ENCODE peak calls at places on chromosomes 4 and X, in eight cellular contexts. One of them, this sample, is unnamed.

GRCh38 chr4:41321216-41321945 is 64.7 kb downstream of the UCHL1 start:
- DNase-seq in fibroblast of mammary gland: no peak
- DNase-seq in cardiac fibroblast: no peak
- DNase-seq in AG09319: no peak
- DNase-seq in NB4: no peak
- DNase-seq in AG04450: no peak
- DNase-seq in PC-3: no peak
- DNase-seq in fibroblast of lung: no peak
- DNase-seq in this sample: no peak

GRCh38 chr4:81470456-81471327 is 1.0 kb downstream of the RASGEF1B start:
- DNase-seq in fibroblast of mammary gland: no peak
- DNase-seq in cardiac fibroblast: peak; percentile 61
- DNase-seq in AG09319: no peak
- DNase-seq in NB4: peak; percentile 7
- DNase-seq in AG04450: no peak
- DNase-seq in PC-3: peak; percentile 19
- DNase-seq in fibroblast of lung: no peak
- DNase-seq in this sample: no peak

GRCh38 chr4:82954212-82954611 is 53.7 kb downstream of the THAP9 start:
- DNase-seq in fibroblast of mammary gland: no peak
- DNase-seq in cardiac fibroblast: no peak
- DNase-seq in AG09319: no peak
- DNase-seq in NB4: no peak
- DNase-seq in AG04450: no peak
- DNase-seq in PC-3: no peak
- DNase-seq in fibroblast of lung: no peak
- DNase-seq in this sample: no peak

GRCh38 chr4:104728380-104729122 is 233.9 kb upstream of the CXXC4 start:
- DNase-seq in fibroblast of mammary gland: peak; percentile 95
- DNase-seq in cardiac fibroblast: peak; percentile 45
- DNase-seq in AG09319: no peak
- DNase-seq in NB4: no peak
- DNase-seq in AG04450: peak; percentile 47
- DNase-seq in PC-3: peak; percentile 94
- DNase-seq in fibroblast of lung: peak; percentile 89
- DNase-seq in this sample: no peak

GRCh38 chr4:10593130-10593529 is 91.4 kb downstream of the CLNK start:
- DNase-seq in fibroblast of mammary gland: no peak
- DNase-seq in cardiac fibroblast: no peak
- DNase-seq in AG09319: no peak
- DNase-seq in NB4: no peak
- DNase-seq in AG04450: no peak
- DNase-seq in PC-3: peak; percentile 5
- DNase-seq in fibroblast of lung: no peak
- DNase-seq in this sample: no peak

GRCh38 chrX:132837971-132838370 is 120.5 kb downstream of the HS6ST2 start:
- DNase-seq in fibroblast of mammary gland: peak; percentile 2
- DNase-seq in cardiac fibroblast: no peak
- DNase-seq in AG09319: no peak
- DNase-seq in NB4: no peak
- DNase-seq in AG04450: no peak
- DNase-seq in PC-3: no peak
- DNase-seq in fibroblast of lung: no peak
- DNase-seq in this sample: no peak

GRCh38 chr4:138410266-138410665 is 168.1 kb upstream of the SLC7A11 start:
- DNase-seq in fibroblast of mammary gland: no peak
- DNase-seq in cardiac fibroblast: no peak
- DNase-seq in AG09319: no peak
- DNase-seq in NB4: no peak
- DNase-seq in AG04450: no peak
- DNase-seq in PC-3: no peak
- DNase-seq in fibroblast of lung: no peak
- DNase-seq in this sample: peak; percentile 12

GRCh38 chrX:261858-262390 is 19.3 kb upstream of the PLCXD1 start:
- DNase-seq in fibroblast of mammary gland: no peak
- DNase-seq in cardiac fibroblast: peak; percentile 26
- DNase-seq in AG09319: no peak
- DNase-seq in NB4: no peak
- DNase-seq in AG04450: no peak
- DNase-seq in PC-3: no peak
- DNase-seq in fibroblast of lung: no peak
- DNase-seq in this sample: no peak

GRCh38 chrX:5236096-5236495 is 992.6 kb downstream of the NLGN4X start:
- DNase-seq in fibroblast of mammary gland: no peak
- DNase-seq in cardiac fibroblast: no peak
- DNase-seq in AG09319: no peak
- DNase-seq in NB4: peak; percentile 4
- DNase-seq in AG04450: no peak
- DNase-seq in PC-3: peak; percentile 58
- DNase-seq in fibroblast of lung: no peak
- DNase-seq in this sample: no peak

GRCh38 chr4:122224348-122224747 is 72.2 kb downstream of the BLTP1 start:
- DNase-seq in fibroblast of mammary gland: peak; percentile 13
- DNase-seq in cardiac fibroblast: peak; percentile 12
- DNase-seq in AG09319: no peak
- DNase-seq in NB4: no peak
- DNase-seq in AG04450: peak; percentile 3
- DNase-seq in PC-3: peak; percentile 34
- DNase-seq in fibroblast of lung: peak; percentile 39
- DNase-seq in this sample: peak; percentile 10

GRCh38 chrX:42241421-42241820 is 318.1 kb upstream of the CASK start:
- DNase-seq in fibroblast of mammary gland: no peak
- DNase-seq in cardiac fibroblast: no peak
- DNase-seq in AG09319: no peak
- DNase-seq in NB4: no peak
- DNase-seq in AG04450: no peak
- DNase-seq in PC-3: no peak
- DNase-seq in fibroblast of lung: no peak
- DNase-seq in this sample: no peak

GRCh38 chr4:19832388-19832787 is 419.3 kb upstream of the SLIT2 start:
- DNase-seq in fibroblast of mammary gland: peak; percentile 31
- DNase-seq in cardiac fibroblast: no peak
- DNase-seq in AG09319: no peak
- DNase-seq in NB4: no peak
- DNase-seq in AG04450: no peak
- DNase-seq in PC-3: peak; percentile 39
- DNase-seq in fibroblast of lung: peak; percentile 32
- DNase-seq in this sample: no peak

GRCh38 chr4:66926687-66927086 is 618.6 kb downstream of the CENPC start:
- DNase-seq in fibroblast of mammary gland: no peak
- DNase-seq in cardiac fibroblast: no peak
- DNase-seq in AG09319: no peak
- DNase-seq in NB4: no peak
- DNase-seq in AG04450: no peak
- DNase-seq in PC-3: no peak
- DNase-seq in fibroblast of lung: no peak
- DNase-seq in this sample: no peak

GRCh38 chr4:74394476-74395136 is 29.7 kb downstream of the EREG start:
- DNase-seq in fibroblast of mammary gland: peak; percentile 38
- DNase-seq in cardiac fibroblast: peak; percentile 67
- DNase-seq in AG09319: no peak
- DNase-seq in NB4: no peak
- DNase-seq in AG04450: no peak
- DNase-seq in PC-3: peak; percentile 84
- DNase-seq in fibroblast of lung: peak; percentile 83
- DNase-seq in this sample: no peak

GRCh38 chrX:1124531-1124930 is 87.9 kb downstream of the CRLF2 start:
- DNase-seq in fibroblast of mammary gland: no peak
- DNase-seq in cardiac fibroblast: no peak
- DNase-seq in AG09319: no peak
- DNase-seq in NB4: no peak
- DNase-seq in AG04450: no peak
- DNase-seq in PC-3: no peak
- DNase-seq in fibroblast of lung: no peak
- DNase-seq in this sample: no peak

GRCh38 chrX:115297189-115297588 is 7.7 kb downstream of the LUZP4 start:
- DNase-seq in fibroblast of mammary gland: no peak
- DNase-seq in cardiac fibroblast: no peak
- DNase-seq in AG09319: no peak
- DNase-seq in NB4: no peak
- DNase-seq in AG04450: no peak
- DNase-seq in PC-3: peak; percentile 16
- DNase-seq in fibroblast of lung: no peak
- DNase-seq in this sample: no peak

GRCh38 chr4:84803121-84803520 is 163.4 kb downstream of the WDFY3 start:
- DNase-seq in fibroblast of mammary gland: no peak
- DNase-seq in cardiac fibroblast: no peak
- DNase-seq in AG09319: no peak
- DNase-seq in NB4: no peak
- DNase-seq in AG04450: no peak
- DNase-seq in PC-3: no peak
- DNase-seq in fibroblast of lung: no peak
- DNase-seq in this sample: no peak

GRCh38 chrX:3312109-3312508 is 34.3 kb downstream of the MXRA5 start:
- DNase-seq in fibroblast of mammary gland: no peak
- DNase-seq in cardiac fibroblast: no peak
- DNase-seq in AG09319: no peak
- DNase-seq in NB4: no peak
- DNase-seq in AG04450: no peak
- DNase-seq in PC-3: no peak
- DNase-seq in fibroblast of lung: no peak
- DNase-seq in this sample: no peak

GRCh38 chr4:75939890-75940691 is 722 bp downstream of the NAAA start:
- DNase-seq in fibroblast of mammary gland: peak; percentile 43
- DNase-seq in cardiac fibroblast: peak; percentile 49
- DNase-seq in AG09319: no peak
- DNase-seq in NB4: peak; percentile 86
- DNase-seq in AG04450: no peak
- DNase-seq in PC-3: peak; percentile 51
- DNase-seq in fibroblast of lung: peak; percentile 47
- DNase-seq in this sample: peak; percentile 85

GRCh38 chr4:171599628-171600027 is 213.6 kb upstream of the GALNTL6 start:
- DNase-seq in fibroblast of mammary gland: no peak
- DNase-seq in cardiac fibroblast: no peak
- DNase-seq in AG09319: no peak
- DNase-seq in NB4: no peak
- DNase-seq in AG04450: no peak
- DNase-seq in PC-3: no peak
- DNase-seq in fibroblast of lung: no peak
- DNase-seq in this sample: no peak

DNA sequence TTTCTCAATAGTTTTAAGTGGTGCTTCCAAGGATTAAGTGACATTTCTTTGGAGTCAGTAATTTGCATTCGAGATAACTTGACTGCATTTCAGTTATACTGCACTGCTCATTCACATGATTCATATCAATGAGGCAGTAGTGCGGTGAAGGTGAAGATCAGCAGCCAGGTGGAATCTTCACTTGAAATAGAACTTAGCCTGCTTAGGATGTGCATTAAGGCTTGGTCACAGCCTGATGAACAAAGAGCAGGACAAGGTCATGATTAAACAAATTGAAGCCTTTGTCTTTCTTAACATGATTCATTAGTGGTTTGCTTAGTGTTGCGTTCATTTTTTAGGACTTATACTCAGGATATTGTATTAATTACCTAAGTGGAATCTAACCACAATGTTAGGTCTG is 212.1 kb upstream of the GALNTL6 start:
- DNase-seq in fibroblast of mammary gland: no peak
- DNase-seq in cardiac fibroblast: no peak
- DNase-seq in AG09319: no peak
- DNase-seq in NB4: no peak
- DNase-seq in AG04450: no peak
- DNase-seq in PC-3: no peak
- DNase-seq in fibroblast of lung: no peak
- DNase-seq in this sample: no peak
- TF ChIP-seq CTCF in fibroblast of mammary gland: no peak
- TF ChIP-seq CTCF in cardiac fibroblast: no peak
- TF ChIP-seq CTCF in AG09319: no peak
- TF ChIP-seq CTCF in NB4: no peak
- TF ChIP-seq CTCF in AG04450: no peak
- TF ChIP-seq CTCF in PC-3: no peak
- TF ChIP-seq CTCF in fibroblast of lung: no peak
- TF ChIP-seq CTCF in this sample: no peak

DNA sequence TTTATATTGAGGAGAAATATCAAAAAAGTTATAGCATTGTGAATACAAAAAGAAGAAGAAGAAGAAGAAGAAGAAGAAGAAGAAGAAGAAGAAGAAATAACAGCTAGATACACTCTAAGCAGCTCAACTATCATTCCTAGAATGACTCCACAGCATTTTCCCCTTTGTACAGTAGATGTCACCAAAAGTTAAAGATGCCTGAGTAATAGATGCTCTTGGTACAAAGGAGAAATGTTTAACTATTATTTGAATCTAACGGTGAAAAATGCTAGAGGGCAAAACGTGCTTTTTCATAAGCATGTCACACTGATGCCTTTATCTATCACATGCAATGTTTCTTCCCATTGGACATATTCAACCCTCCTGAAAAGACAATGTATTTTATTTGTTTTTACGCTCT is 178.4 kb upstream of the GPRIN3 start:
- DNase-seq in fibroblast of mammary gland: peak; percentile 67
- DNase-seq in cardiac fibroblast: peak; percentile 71
- DNase-seq in AG09319: no peak
- DNase-seq in NB4: no peak
- DNase-seq in AG04450: no peak
- DNase-seq in PC-3: peak; percentile 39
- DNase-seq in fibroblast of lung: peak; percentile 74
- DNase-seq in this sample: no peak
- TF ChIP-seq CTCF in fibroblast of mammary gland: peak; percentile 67
- TF ChIP-seq CTCF in cardiac fibroblast: peak; percentile 47
- TF ChIP-seq CTCF in AG09319: peak; percentile 78
- TF ChIP-seq CTCF in NB4: no peak
- TF ChIP-seq CTCF in AG04450: peak; percentile 59
- TF ChIP-seq CTCF in PC-3: peak; percentile 46
- TF ChIP-seq CTCF in fibroblast of lung: peak; percentile 34
- TF ChIP-seq CTCF in this sample: no peak

DNA sequence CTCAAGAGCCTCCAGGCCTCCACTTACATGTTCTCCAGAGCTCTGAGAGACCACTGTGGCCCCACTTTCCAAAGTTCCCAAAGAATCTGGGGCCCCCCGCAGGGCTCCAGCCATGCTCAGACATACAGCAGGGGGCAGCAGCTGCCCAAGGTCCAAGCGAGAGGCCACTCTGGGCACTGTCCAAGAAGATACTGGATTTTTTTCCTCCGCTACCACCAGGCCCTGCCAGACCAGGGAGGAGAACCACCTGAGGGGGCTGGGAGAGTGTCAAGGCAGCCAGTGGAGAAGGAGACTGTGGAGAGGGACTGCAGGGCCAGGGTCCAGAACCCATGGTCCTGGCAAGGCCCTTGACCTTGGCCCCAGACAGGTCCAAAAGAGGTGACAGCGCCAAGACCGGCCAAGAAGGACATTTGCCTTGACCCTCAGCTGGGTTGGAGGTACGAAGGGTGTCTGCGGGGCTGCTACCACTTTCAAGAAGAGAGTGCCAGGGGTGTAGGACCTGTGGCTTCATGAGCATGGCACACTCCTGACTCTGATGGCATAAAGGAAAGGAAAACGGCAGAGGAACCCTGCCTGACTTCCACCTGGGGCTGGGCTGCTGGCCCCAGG is 5.3 kb downstream of the EMD start:
- DNase-seq in fibroblast of mammary gland: peak; percentile 33
- DNase-seq in cardiac fibroblast: peak; percentile 43
- DNase-seq in AG09319: no peak
- DNase-seq in NB4: peak; percentile 37
- DNase-seq in AG04450: no peak
- DNase-seq in PC-3: no peak
- DNase-seq in fibroblast of lung: no peak
- DNase-seq in this sample: no peak
- TF ChIP-seq CTCF in fibroblast of mammary gland: peak; percentile 34
- TF ChIP-seq CTCF in cardiac fibroblast: peak; percentile 42
- TF ChIP-seq CTCF in AG09319: peak; percentile 35
- TF ChIP-seq CTCF in NB4: no peak
- TF ChIP-seq CTCF in AG04450: peak; percentile 53
- TF ChIP-seq CTCF in PC-3: peak; percentile 50
- TF ChIP-seq CTCF in fibroblast of lung: peak; percentile 28
- TF ChIP-seq CTCF in this sample: no peak

GRCh38 chrX:122739770-122740169 is 444.3 kb upstream of the GRIA3 start:
- DNase-seq in fibroblast of mammary gland: no peak
- DNase-seq in cardiac fibroblast: no peak
- DNase-seq in AG09319: no peak
- DNase-seq in NB4: no peak
- DNase-seq in AG04450: no peak
- DNase-seq in PC-3: no peak
- DNase-seq in fibroblast of lung: no peak
- DNase-seq in this sample: no peak
- TF ChIP-seq CTCF in fibroblast of mammary gland: no peak
- TF ChIP-seq CTCF in cardiac fibroblast: peak; percentile 6
- TF ChIP-seq CTCF in AG09319: peak; percentile 17
- TF ChIP-seq CTCF in NB4: no peak
- TF ChIP-seq CTCF in AG04450: no peak
- TF ChIP-seq CTCF in PC-3: no peak
- TF ChIP-seq CTCF in fibroblast of lung: no peak
- TF ChIP-seq CTCF in this sample: no peak